ENCODE peak calls at places on chromosomes 6 and 20, in four cellular contexts. E is astrocyte of the hippocampus, P is A172, R is fibroblast of mammary gland. T is an unnamed sample.

GRCh38 chr20:62914970-62915457 is 11.3 kb downstream of the DIDO1 start:
- DNase-seq in E (peak; percentile 74), P (no peak), R (no peak), T (no peak)

GRCh38 chr6:162778603-162779002 is 50.8 kb downstream of the PACRG start:
- DNase-seq in E (no peak), P (no peak), R (no peak), T (no peak)

GRCh38 chr6:25173951-25174474 is 105.2 kb upstream of the CARMIL1 start:
- DNase-seq in E (peak; percentile 80), P (peak; percentile 92), R (peak; percentile 98), T (peak; percentile 93)

GRCh38 chr6:19399406-19399805 is 437.8 kb upstream of the ID4 start:
- DNase-seq in E (peak; percentile 90), P (peak; percentile 32), R (peak; percentile 60), T (no peak)

GRCh38 chr20:24643731-24644130 is 174.3 kb downstream of the SYNDIG1 start:
- DNase-seq in E (no peak), P (no peak), R (peak; percentile 61), T (no peak)

GRCh38 chr20:57589728-57590484 is 29.0 kb downstream of the PCK1 start:
- DNase-seq in E (no peak), P (no peak), R (no peak), T (no peak)

GRCh38 chr6:132490024-132490423 is 22.9 kb downstream of the STX7 start:
- DNase-seq in E (no peak), P (no peak), R (peak; percentile 62), T (no peak)

GRCh38 chr6:10416863-10417641 is 2.2 kb upstream of the TFAP2A start:
- DNase-seq in E (no peak), P (no peak), R (no peak), T (peak; percentile 64)

GRCh38 chr20:63280371-63280770 is 7.8 kb downstream of the ARFGAP1 start:
- DNase-seq in E (no peak), P (no peak), R (no peak), T (no peak)

GRCh38 chr6:40877362-40877761 is 161.7 kb downstream of the UNC5CL start:
- DNase-seq in E (no peak), P (no peak), R (peak; percentile 9), T (peak; percentile 4)

GRCh38 chr20:56111951-56112730 is 106.8 kb upstream of the CBLN4 start:
- DNase-seq in E (peak; percentile 34), P (no peak), R (no peak), T (no peak)

GRCh38 chr6:31794866-31795615 is 511 bp downstream of the VARS1 start:
- DNase-seq in E (no peak), P (peak; percentile 31), R (no peak), T (no peak)

GRCh38 chr6:31969712-31970603 is 2.0 kb downstream of the DXO start:
- DNase-seq in E (peak; percentile 44), P (peak; percentile 42), R (peak; percentile 43), T (no peak)

GRCh38 chr6:81331526-81331925 is 421.0 kb downstream of the TENT5A start:
- DNase-seq in E (peak; percentile 7), P (peak; percentile 1), R (peak; percentile 52), T (peak; percentile 1)

GRCh38 chr6:155123520-155123919 is 128.4 kb downstream of the TIAM2 start:
- DNase-seq in E (peak; percentile 37), P (no peak), R (no peak), T (no peak)

GRCh38 chr6:139030211-139030530 is 1.6 kb downstream of the ABRACL start:
- DNase-seq in E (no peak), P (no peak), R (no peak), T (no peak)

GRCh38 chr6:15996030-15996429 is 132.9 kb upstream of the MYLIP start:
- DNase-seq in E (no peak), P (no peak), R (peak; percentile 16), T (no peak)

GRCh38 chr6:149271348-149272340 is 45.9 kb upstream of the TAB2 start:
- DNase-seq in E (no peak), P (no peak), R (peak; percentile 66), T (peak; percentile 14)

GRCh38 chr6:101393291-101394251 is at the start of gene GRIK2:
- DNase-seq in E (peak; percentile 76), P (no peak), R (peak; percentile 24), T (peak; percentile 59)

GRCh38 chr6:12324096-12324495 is 33.9 kb downstream of the EDN1 start:
- DNase-seq in E (peak; percentile 81), P (peak; percentile 97), R (peak; percentile 35), T (peak; percentile 99)

GRCh38 chr6:21601932-21602390 is 8.4 kb downstream of the SOX4 start:
- DNase-seq in E (peak; percentile 11), P (no peak), R (no peak), T (no peak)

GRCh38 chr6:80607814-80608391 is 501.4 kb downstream of the BCKDHB start:
- DNase-seq in E (peak; percentile 75), P (peak; percentile 85), R (peak; percentile 89), T (peak; percentile 82)

GRCh38 chr20:6731951-6732580 is 35.4 kb upstream of the BMP2 start:
- DNase-seq in E (no peak), P (no peak), R (no peak), T (no peak)

GRCh38 chr6:166707045-166707444 is 80.0 kb upstream of the RPS6KA2 start:
- DNase-seq in E (peak; percentile 59), P (no peak), R (peak; percentile 31), T (peak; percentile 28)